ENCODE peak calls at places on chromosome 9, in four cellular contexts. C is ACHN, M is NB4, H is GM19239. E is an unnamed sample.

GRCh38 chr9:101567725-101567993 is 27.1 kb downstream of the PPP3R2 start:
- DNase-seq in C (no peak), M (no peak), H (no peak), E (no peak)

GRCh38 chr9:107975426-107976010 is 485.9 kb upstream of the KLF4 start:
- DNase-seq in C (no peak), M (no peak), H (no peak), E (no peak)

GRCh38 chr9:81964216-81965171 is 21.2 kb downstream of the SPATA31D3 start:
- DNase-seq in C (no peak), M (no peak), H (no peak), E (no peak)

GRCh38 chr9:38141751-38142150 is 72.7 kb upstream of the SHB start:
- DNase-seq in C (peak), M (no peak), H (no peak), E (peak)

GRCh38 chr9:114532561-114533237 is 27.4 kb upstream of the WHRN start:
- DNase-seq in C (peak), M (no peak), H (no peak), E (no peak)

GRCh38 chr9:14173730-14174129 is 140.2 kb downstream of the NFIB start:
- DNase-seq in C (no peak), M (no peak), H (no peak), E (no peak)

GRCh38 chr9:69412741-69413150 is 87.7 kb downstream of the ENTREP1 start:
- DNase-seq in C (peak), M (peak), H (no peak), E (peak)

GRCh38 chr9:110599468-110599867 is 19.9 kb upstream of the SVEP1 start:
- DNase-seq in C (no peak), M (peak), H (no peak), E (no peak)

GRCh38 chr9:116193636-116194035 is 40.0 kb downstream of the PAPPA start:
- DNase-seq in C (peak), M (no peak), H (no peak), E (peak)

GRCh38 chr9:127561491-127562270 is 50.4 kb upstream of the STXBP1 start:
- DNase-seq in C (peak), M (peak), H (no peak), E (peak)

E was measured in kidney glomerular epithelial cell.